ENCODE peak calls at places on chromosomes 5 and 9, in ten cellular contexts. S is activated naive CD4-positive, alpha-beta T cell; G is heart right ventricle; J is stimulated activated CD4-positive, alpha-beta T cell treated with anti-CD3 and anti-CD28 coated beads, Interleukin-1b, Interleukin-23, amount 100 ng/mL, for 4 hours; O is HTR-8/SVneo; K is posterior vena cava; Q is pons; C is fibroblast of lung; U is T-helper 9 cell; F is aorta. M is an unnamed sample.
A peak's percentile ranks its signal among the peaks of the same experiment; 100 is the strongest.

GRCh38 chr5:28703651-28704260 is 1665.4 kb upstream of the CDH9 start:
- DNase-seq in S (no peak), G (no peak), J (no peak), O (no peak), K (no peak), Q (no peak), C (no peak), U (no peak), F (no peak), M (no peak)

GRCh38 chr5:173640166-173640804 is 23.8 kb upstream of the BOD1 start:
- DNase-seq in S (no peak), G (no peak), J (no peak), O (no peak), K (no peak), Q (no peak), C (no peak), U (no peak), F (no peak), M (no peak)

GRCh38 chr9:31243386-31243785 is 1141.1 kb upstream of the ACO1 start:
- DNase-seq in S (no peak), G (no peak), J (no peak), O (no peak), K (no peak), Q (no peak), C (no peak), U (no peak), F (no peak), M (no peak)

GRCh38 chr9:131266301-131267229 is 9.7 kb downstream of the FAM78A start:
- DNase-seq in S (no peak), G (no peak), J (no peak), O (no peak), K (no peak), Q (no peak), C (no peak), U (no peak), F (peak; percentile 50), M (no peak)

GRCh38 chr9:93116049-93116961 is 17.7 kb downstream of the NINJ1 start:
- DNase-seq in S (no peak), G (peak; percentile 63), J (no peak), O (peak; percentile 48), K (peak; percentile 94), Q (peak; percentile 73), C (peak; percentile 86), U (no peak), F (peak; percentile 93), M (peak; percentile 84)

GRCh38 chr9:98658965-98659364 is 49.8 kb downstream of the GABBR2 start:
- DNase-seq in S (no peak), G (no peak), J (no peak), O (no peak), K (no peak), Q (no peak), C (peak; percentile 90), U (no peak), F (no peak), M (no peak)

GRCh38 chr9:71819115-71819739 is 50.9 kb upstream of the CEMIP2 start:
- DNase-seq in S (no peak), G (no peak), J (peak; percentile 28), O (no peak), K (no peak), Q (no peak), C (peak; percentile 50), U (peak; percentile 53), F (no peak), M (no peak)

GRCh38 chr5:120146787-120147186 is 317.3 kb upstream of the PRR16 start:
- DNase-seq in S (no peak), G (no peak), J (no peak), O (no peak), K (no peak), Q (no peak), C (peak; percentile 79), U (no peak), F (no peak), M (no peak)

GRCh38 chr9:127545196-127546124 is 66.6 kb upstream of the STXBP1 start:
- DNase-seq in S (no peak), G (no peak), J (no peak), O (no peak), K (no peak), Q (peak; percentile 86), C (peak; percentile 56), U (no peak), F (no peak), M (no peak)

GRCh38 chr5:31033295-31033694 is 160.2 kb upstream of the CDH6 start:
- DNase-seq in S (no peak), G (no peak), J (no peak), O (no peak), K (no peak), Q (no peak), C (no peak), U (no peak), F (no peak), M (no peak)